ENCODE peak calls at places on chromosome 18, in four cellular contexts. E is putamen, A is NCI-H2171, U is NCI-H2081. B is an unnamed sample.
A peak's percentile ranks its signal among the peaks of the same experiment; 100 is the strongest.

GRCh38 chr18:21740724-21741510 is at the start of gene MIB1:
- DNase-seq in U (peak; percentile 97), E (no peak), A (peak; percentile 97), B (no peak)

GRCh38 chr18:67783215-67783946 is 266.9 kb upstream of the DSEL start:
- DNase-seq in U (no peak), E (no peak), A (no peak), B (no peak)

GRCh38 chr18:62714671-62715438 is 486 bp upstream of the PHLPP1 start:
- DNase-seq in E (peak; percentile 100), U (peak; percentile 99), A (peak; percentile 99), B (peak; percentile 99)

GRCh38 chr18:10064267-10064666 is 150.5 kb downstream of the VAPA start:
- DNase-seq in U (no peak), A (no peak), E (no peak), B (no peak)

GRCh38 chr18:66344227-66344626 is 259.7 kb downstream of the CDH19 start:
- DNase-seq in U (peak; percentile 68), E (no peak), A (peak; percentile 55), B (no peak)

GRCh38 chr18:68623342-68623741 is 91.6 kb downstream of the TMX3 start:
- DNase-seq in A (peak; percentile 35), U (peak; percentile 57), E (peak; percentile 68), B (no peak)

GRCh38 chr18:32760391-32760790 is 12.4 kb downstream of the KLHL14 start:
- DNase-seq in A (no peak), E (no peak), U (no peak), B (no peak)

GRCh38 chr18:8435376-8435775 is 173.9 kb upstream of the RAB12 start:
- DNase-seq in E (no peak), U (no peak), A (peak; percentile 86), B (no peak)

GRCh38 chr18:841647-842370 is 29.8 kb upstream of the YES1 start:
- DNase-seq in U (no peak), A (no peak), E (no peak), B (no peak)

GRCh38 chr18:35619468-35619867 is 37.9 kb downstream of the GALNT1 start:
- DNase-seq in U (no peak), A (no peak), E (peak; percentile 86), B (no peak)

GRCh38 chr18:61546598-61546997 is 213.4 kb downstream of the CDH20 start:
- DNase-seq in E (no peak), U (no peak), A (no peak), B (no peak)

GRCh38 chr18:26227051-26227672 is 917 bp downstream of the TAF4B start:
- DNase-seq in A (no peak), U (peak; percentile 32), E (no peak), B (no peak)

GRCh38 chr18:39647627-39648502 is 2082.3 kb upstream of the CELF4 start:
- DNase-seq in A (peak; percentile 78), U (peak; percentile 15), E (no peak), B (no peak)

GRCh38 chr18:27061488-27062095 is 123.5 kb downstream of the CHST9 start:
- DNase-seq in E (no peak), A (no peak), U (no peak), B (no peak)

GRCh38 chr18:55592572-55592971 is 4.6 kb upstream of the TCF4 start:
- DNase-seq in A (no peak), U (no peak), E (no peak), B (no peak)

GRCh38 chr18:24168496-24168895 is 29.6 kb downstream of the CABYR start:
- DNase-seq in A (no peak), E (no peak), U (no peak), B (no peak)

GRCh38 chr18:31581498-31582197 is 10.0 kb upstream of the TTR start:
- DNase-seq in U (no peak), E (no peak), A (no peak), B (no peak)

GRCh38 chr18:48410095-48410920 is 1.1 kb upstream of the ZBTB7C start:
- DNase-seq in E (peak; percentile 84), U (peak; percentile 73), A (peak; percentile 77), B (peak; percentile 84)

GRCh38 chr18:57435851-57436192 is 648 bp downstream of the ONECUT2 start:
- DNase-seq in E (no peak), A (no peak), U (peak; percentile 8), B (no peak)

GRCh38 chr18:73688851-73689659 is 458.6 kb downstream of the FBXO15 start:
- DNase-seq in E (no peak), U (no peak), A (no peak), B (no peak)

GRCh38 chr18:58520964-58521363 is 107.9 kb downstream of the ALPK2 start:
- DNase-seq in E (no peak), U (no peak), A (no peak), B (peak; percentile 28)

GRCh38 chr18:1270081-1270480 is 365.4 kb downstream of the ADCYAP1 start:
- DNase-seq in E (no peak), U (no peak), A (no peak), B (no peak)

GRCh38 chr18:76834379-76834778 is 12.0 kb downstream of the ZNF236 start:
- DNase-seq in E (no peak), U (no peak), A (no peak), B (no peak)

GRCh38 chr18:57372444-57372843 is 20.1 kb downstream of the ST8SIA3 start:
- DNase-seq in E (no peak), U (no peak), A (no peak), B (no peak)

GRCh38 chr18:23631746-23632145 is 31.0 kb downstream of the ANKRD29 start:
- DNase-seq in E (no peak), A (no peak), U (no peak), B (no peak)

GRCh38 chr18:50875966-50876536 is 2.9 kb upstream of the ME2 start:
- DNase-seq in E (no peak), U (no peak), A (no peak), B (no peak)

GRCh38 chr18:13281406-13281805 is 62.8 kb downstream of the LDLRAD4 start:
- DNase-seq in E (no peak), A (no peak), U (no peak), B (no peak)

GRCh38 chr18:61350578-61350977 is 17.3 kb downstream of the CDH20 start:
- DNase-seq in E (no peak), U (no peak), A (no peak), B (no peak)

GRCh38 chr18:77008006-77008405 is 124.6 kb downstream of the MBP start:
- DNase-seq in A (no peak), E (no peak), U (no peak), B (no peak)

GRCh38 chr18:6409933-6410332 is 4.8 kb downstream of the L3MBTL4 start:
- DNase-seq in E (no peak), U (no peak), A (no peak), B (no peak)

GRCh38 chr18:45493830-45494229 is 121.4 kb upstream of the SLC14A2 start:
- DNase-seq in A (no peak), U (no peak), E (no peak), B (no peak)

GRCh38 chr18:12659904-12660605 is 2.1 kb upstream of the SPIRE1 start:
- DNase-seq in E (peak; percentile 65), U (peak; percentile 41), A (peak; percentile 43), B (no peak)

GRCh38 chr18:25350561-25351201 is 1.3 kb downstream of the ZNF521 start:
- DNase-seq in A (no peak), U (peak; percentile 35), E (peak; percentile 52), B (peak; percentile 30)

GRCh38 chr18:29250843-29251242 is 1073.9 kb upstream of the CDH2 start:
- DNase-seq in U (no peak), E (no peak), A (no peak), B (no peak)

GRCh38 chr18:36186461-36187137 is 698 bp upstream of the MOCOS start:
- DNase-seq in A (no peak), E (no peak), U (no peak), B (no peak)

GRCh38 chr18:39463986-39464385 is 1898.4 kb upstream of the CELF4 start:
- DNase-seq in A (no peak), E (no peak), U (no peak), B (no peak)